ENCODE peak calls at places on chromosomes 1 and 21, in six cellular contexts. U, X, K, Z, M and S are unnamed samples.

GRCh38 chr1:28273216-28273860 is 14.0 kb downstream of the SESN2 start:
- DNase-seq in X (no peak), M (no peak), U (no peak), K (peak), Z (no peak), S (no peak)

GRCh38 chr21:28737671-28738279 is 254.9 kb downstream of the LTN1 start:
- DNase-seq in U (no peak), Z (peak), M (peak), K (peak), X (no peak), S (no peak)

GRCh38 chr1:37596182-37596667 is 488 bp upstream of the GNL2 start:
- DNase-seq in M (no peak), U (no peak), X (no peak), K (no peak), Z (no peak), S (no peak)

GRCh38 chr1:222171005-222171404 is 376.9 kb downstream of the HHIPL2 start:
- DNase-seq in K (peak), X (no peak), M (peak), U (no peak), Z (peak), S (peak)

GRCh38 chr1:223401873-223402789 is 8.9 kb downstream of the CCDC185 start:
- DNase-seq in M (no peak), X (no peak), U (no peak), K (peak), Z (peak), S (no peak)

GRCh38 chr21:28769683-28770082 is 223.0 kb downstream of the LTN1 start:
- DNase-seq in M (no peak), K (no peak), X (no peak), Z (peak), U (no peak), S (no peak)

GRCh38 chr1:177256153-177256814 is 85.5 kb downstream of the BRINP2 start:
- DNase-seq in Z (peak), K (peak), M (peak), X (peak), U (peak), S (peak)

GRCh38 chr1:63883494-63884235 is 109.8 kb downstream of the ROR1 start:
- DNase-seq in M (no peak), Z (no peak), X (no peak), K (no peak), U (no peak), S (no peak)

GRCh38 chr1:43272161-43272560 is 2.4 kb downstream of the TMEM125 start:
- DNase-seq in M (no peak), X (no peak), U (no peak), K (no peak), Z (no peak), S (no peak)

DNA sequence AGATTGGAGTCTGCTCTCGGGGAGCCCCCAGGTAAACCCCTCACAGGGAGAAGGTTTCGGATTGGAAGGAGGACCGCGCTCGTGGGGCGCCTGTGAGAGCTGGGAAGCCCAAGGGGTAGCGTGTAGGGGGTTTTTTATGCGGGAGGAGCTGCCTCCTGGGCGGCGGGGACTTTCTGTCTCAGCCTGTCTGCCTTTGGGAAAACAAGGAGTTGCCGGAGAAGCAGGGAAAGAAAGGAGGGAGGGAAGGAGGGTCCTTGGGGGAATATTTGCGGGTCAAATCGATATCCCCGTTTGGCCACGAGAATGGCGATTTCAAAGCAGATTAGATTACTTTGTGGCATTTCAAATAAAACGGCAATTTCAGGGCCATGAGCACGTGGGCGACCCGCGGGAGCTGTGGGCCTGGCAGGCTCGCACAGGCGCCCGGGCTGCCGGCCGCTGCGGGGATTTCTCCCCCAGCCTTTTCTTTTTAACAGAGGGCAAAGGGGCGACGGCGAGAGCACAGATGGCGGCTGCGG is 9.7 kb downstream of the SIM2 start:
- DNase-seq in U (no peak), Z (no peak), X (no peak), K (no peak), M (no peak), S (no peak)
- H3K9ac ChIP-seq in U (no peak), Z (no peak), X (no peak), K (no peak), M (no peak), S (no peak)

DNA sequence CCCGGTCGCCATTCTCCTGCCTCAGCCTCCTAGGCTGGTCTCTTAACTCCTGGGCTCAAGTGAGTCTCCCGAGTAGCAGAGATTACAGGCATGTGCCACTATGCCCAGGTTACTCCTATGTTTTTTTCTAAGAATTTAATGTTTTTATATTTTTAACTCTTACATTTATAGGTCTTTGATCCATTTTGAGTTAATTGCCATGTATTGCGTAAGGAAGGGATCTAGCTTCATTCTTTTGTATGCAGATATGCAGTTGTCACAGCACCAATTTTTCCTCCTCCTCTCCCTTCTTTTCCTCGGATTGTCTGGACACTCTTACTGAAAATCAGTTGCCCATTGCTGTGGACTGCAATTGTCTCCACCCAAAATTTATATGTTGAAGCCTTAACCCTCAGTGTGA is 11.5 kb downstream of the BTBD8 start:
- DNase-seq in K (no peak), U (no peak), Z (no peak), X (no peak), M (no peak), S (no peak)
- H2BK15ac ChIP-seq in K (no peak), U (no peak), Z (no peak), X (no peak), M (no peak), S (no peak)

GRCh38 chr1:182207300-182207699 is 145.8 kb upstream of the ZNF648 start:
- DNase-seq in U (no peak), Z (no peak), X (no peak), M (no peak), K (no peak), S (no peak)
- H3K27ac ChIP-seq in U (no peak), Z (no peak), X (no peak), M (no peak), K (no peak), S (no peak)

GRCh38 chr1:207454046-207454964 is at the start of gene CR2:
- DNase-seq in Z (no peak), U (peak), M (peak), X (peak), K (no peak), S (peak)
- H3K9ac ChIP-seq in Z (no peak), U (peak), M (peak), X (peak), K (no peak), S (no peak)